ENCODE peak calls at places on chromosomes 13 and 19, in five cellular contexts. O, W, R, E and C are unnamed samples.

GRCh38 chr19:28292822-28293500 is 920.0 kb downstream of the UQCRFS1 start:
- DNase-seq in O (no peak), W (no peak), R (no peak), E (no peak), C (no peak)

GRCh38 chr13:44763604-44764311 is 187.6 kb upstream of the TSC22D1 start:
- DNase-seq in O (no peak), W (no peak), R (no peak), E (no peak), C (no peak)

GRCh38 chr13:33108620-33109019 is 92.4 kb downstream of the KL start:
- DNase-seq in O (no peak), W (no peak), R (no peak), E (no peak), C (no peak)

GRCh38 chr13:97976551-97977375 is 23.3 kb downstream of the IPO5 start:
- DNase-seq in O (peak), W (peak), R (no peak), E (no peak), C (no peak)

GRCh38 chr13:99028890-99029289 is 51.0 kb upstream of the DOCK9 start:
- DNase-seq in O (peak), W (peak), R (no peak), E (no peak), C (no peak)

GRCh38 chr13:38821753-38822551 is 135.1 kb downstream of the FREM2 start:
- DNase-seq in O (no peak), W (no peak), R (no peak), E (no peak), C (no peak)

GRCh38 chr19:47891923-47892666 is 6.0 kb upstream of the SULT2A1 start:
- DNase-seq in O (no peak), W (peak), R (peak), E (no peak), C (no peak)

GRCh38 chr19:41886761-41887710 is 4.1 kb downstream of the ARHGEF1 start:
- DNase-seq in O (no peak), W (no peak), R (no peak), E (no peak), C (no peak)

GRCh38 chr19:16880884-16881554 is 7.8 kb upstream of the F2RL3 start:
- DNase-seq in O (no peak), W (no peak), R (no peak), E (no peak), C (no peak)

GRCh38 chr13:41274881-41275280 is 11.5 kb upstream of the MTRF1 start:
- DNase-seq in O (no peak), W (no peak), R (no peak), E (no peak), C (no peak)

GRCh38 chr19:39412100-39412866 is at the start of gene PLEKHG2:
- DNase-seq in O (peak), W (peak), R (peak), E (peak), C (peak)

GRCh38 chr19:28443361-28443760 is 769.6 kb downstream of the UQCRFS1 start:
- DNase-seq in O (no peak), W (no peak), R (no peak), E (no peak), C (no peak)

GRCh38 chr13:52353116-52353718 is 52.8 kb downstream of the THSD1 start:
- DNase-seq in O (no peak), W (no peak), R (no peak), E (no peak), C (no peak)

GRCh38 chr19:30029721-30030510 is 87.9 kb downstream of the URI1 start:
- DNase-seq in O (no peak), W (no peak), R (no peak), E (peak), C (peak)

GRCh38 chr13:21287331-21287907 is 111.0 kb downstream of the MRPL57 start:
- DNase-seq in O (no peak), W (no peak), R (no peak), E (no peak), C (no peak)

GRCh38 chr13:35983206-35983605 is 148.0 kb downstream of the DCLK1 start:
- DNase-seq in O (no peak), W (no peak), R (no peak), E (no peak), C (no peak)

GRCh38 chr13:35984287-35984686 is 146.9 kb downstream of the DCLK1 start:
- DNase-seq in O (no peak), W (no peak), R (no peak), E (no peak), C (no peak)

GRCh38 chr13:35987572-35988513 is 143.3 kb downstream of the DCLK1 start:
- DNase-seq in O (peak), W (no peak), R (no peak), E (no peak), C (no peak)

GRCh38 chr13:35988648-35989081 is 142.5 kb downstream of the DCLK1 start:
- DNase-seq in O (peak), W (no peak), R (no peak), E (no peak), C (no peak)

GRCh38 chr13:35984776-35985453 is 146.3 kb downstream of the DCLK1 start:
- DNase-seq in O (peak), W (no peak), R (no peak), E (no peak), C (no peak)
- TF ChIP-seq CHD2 in O (no peak), W (no peak), R (no peak), E (no peak), C (no peak)

GRCh38 chr19:8453616-8454015 is 8.8 kb downstream of the HNRNPM start:
- DNase-seq in O (no peak), W (no peak), R (no peak), E (no peak), C (no peak)

GRCh38 chr19:8451377-8451776 is 6.6 kb downstream of the HNRNPM start:
- DNase-seq in O (no peak), W (no peak), R (peak), E (no peak), C (no peak)

GRCh38 chr19:8454218-8454617 is 9.4 kb downstream of the HNRNPM start:
- DNase-seq in O (no peak), W (no peak), R (no peak), E (no peak), C (no peak)

GRCh38 chr19:8451885-8452284 is 7.1 kb downstream of the HNRNPM start:
- DNase-seq in O (no peak), W (no peak), R (peak), E (no peak), C (peak)

GRCh38 chr19:8452446-8453123 is 7.8 kb downstream of the HNRNPM start:
- DNase-seq in O (no peak), W (no peak), R (no peak), E (no peak), C (no peak)
- TF ChIP-seq KDM1A in O (no peak), W (no peak), R (no peak), E (no peak), C (no peak)

GRCh38 chr13:50999641-51000040 is 90.0 kb downstream of the RNASEH2B start:
- DNase-seq in O (no peak), W (no peak), R (no peak), E (no peak), C (no peak)

GRCh38 chr13:51000576-51001260 is 91.1 kb downstream of the RNASEH2B start:
- DNase-seq in O (no peak), W (no peak), R (no peak), E (no peak), C (no peak)

GRCh38 chr13:51001335-51001734 is 91.7 kb downstream of the RNASEH2B start:
- DNase-seq in O (no peak), W (no peak), R (no peak), E (no peak), C (no peak)

GRCh38 chr13:50998326-50998725 is 88.7 kb downstream of the RNASEH2B start:
- DNase-seq in O (no peak), W (no peak), R (no peak), E (no peak), C (no peak)

GRCh38 chr13:51000058-51000457 is 90.5 kb downstream of the RNASEH2B start:
- DNase-seq in O (no peak), W (no peak), R (no peak), E (no peak), C (no peak)
- TF ChIP-seq CHD2 in O (no peak), W (no peak), R (no peak), E (no peak), C (no peak)

GRCh38 chr19:19215792-19216191 is 4.0 kb downstream of the NCAN start:
- DNase-seq in O (no peak), W (no peak), R (no peak), E (no peak), C (no peak)

GRCh38 chr19:19217110-19217509 is 5.4 kb downstream of the NCAN start:
- DNase-seq in O (no peak), W (peak), R (peak), E (no peak), C (peak)

GRCh38 chr19:19213822-19214558 is 2.2 kb downstream of the NCAN start:
- DNase-seq in O (no peak), W (no peak), R (no peak), E (no peak), C (no peak)

GRCh38 chr19:19212866-19213265 is 1.1 kb downstream of the NCAN start:
- DNase-seq in O (no peak), W (no peak), R (no peak), E (no peak), C (no peak)

GRCh38 chr19:19214892-19215291 is 3.1 kb downstream of the NCAN start:
- DNase-seq in O (peak), W (peak), R (peak), E (no peak), C (no peak)
- TF ChIP-seq KDM1A in O (peak), W (peak), R (no peak), E (no peak), C (no peak)

DNA sequence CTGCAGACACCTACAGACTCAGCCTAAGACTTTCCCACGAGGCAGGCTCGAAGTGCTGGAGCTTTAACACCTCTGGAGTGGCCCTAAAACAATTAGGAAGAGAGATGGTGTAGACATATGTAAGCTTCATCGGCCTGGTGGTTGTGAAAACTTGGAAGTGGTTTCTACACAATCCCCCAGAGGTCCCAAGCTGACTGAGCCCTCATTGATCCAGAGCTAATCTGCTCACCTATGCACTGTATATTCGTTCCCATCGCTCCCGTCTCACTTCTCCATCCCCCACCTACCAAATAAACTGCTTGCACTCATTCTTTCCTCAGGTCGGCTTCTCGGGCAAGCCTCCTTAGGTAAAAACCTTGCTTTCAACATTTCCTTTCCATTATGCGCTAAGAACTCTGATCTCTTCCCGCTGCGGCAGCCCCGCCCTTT is 767 bp upstream of the ZNF793 start:
- DNase-seq in O (no peak), W (no peak), R (no peak), E (no peak), C (no peak)
- TF ChIP-seq CHD2 in O (no peak), W (no peak), R (no peak), E (no peak), C (no peak)

GRCh38 chr13:28622286-28622685 is 36.6 kb upstream of the POMP start:
- DNase-seq in O (no peak), W (no peak), R (no peak), E (no peak), C (no peak)
- TF ChIP-seq KDM1A in O (no peak), W (no peak), R (no peak), E (no peak), C (no peak)

GRCh38 chr19:52993342-52994178 is 20.2 kb upstream of the ERVV-1 start:
- DNase-seq in O (peak), W (peak), R (no peak), E (no peak), C (peak)
- TF ChIP-seq CHD2 in O (no peak), W (no peak), R (no peak), E (no peak), C (no peak)

DNA sequence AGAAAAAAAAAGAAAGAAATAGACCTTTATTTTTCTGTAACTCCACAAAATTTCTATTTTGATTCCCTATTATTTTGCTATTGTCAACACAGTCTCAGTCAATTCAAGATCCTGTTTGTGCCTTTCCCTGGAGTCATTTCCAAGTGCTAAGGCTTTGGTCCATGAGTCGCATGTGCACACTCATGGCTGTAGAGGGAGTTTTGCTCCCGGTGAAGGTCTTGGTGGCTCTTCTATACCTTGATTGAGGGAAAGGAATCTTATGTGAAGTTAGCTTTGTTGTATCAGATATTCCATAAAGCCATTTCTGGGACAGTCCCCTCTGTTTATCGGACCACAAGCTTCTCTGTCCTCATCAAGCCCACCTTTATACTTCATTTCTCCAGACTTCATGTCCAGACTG is 58.7 kb upstream of the ALOX5AP start:
- DNase-seq in O (no peak), W (no peak), R (peak), E (no peak), C (peak)
- TF ChIP-seq KDM1A in O (no peak), W (no peak), R (no peak), E (no peak), C (no peak)